ENCODE peak calls at places on chromosomes 4 and X, in four cellular contexts. O, U, W and R are unnamed samples.

GRCh38 chr4:129428454-129428853 is 332.5 kb downstream of the C4orf33 start:
- DNase-seq in O (no peak), U (no peak), W (no peak), R (no peak)

GRCh38 chrX:126237524-126237923 is 71.4 kb upstream of the DCAF12L2 start:
- DNase-seq in O (no peak), U (no peak), W (no peak), R (no peak)

GRCh38 chr4:102574317-102574716 is 73.2 kb downstream of the NFKB1 start:
- DNase-seq in O (peak; percentile 13), U (no peak), W (no peak), R (peak; percentile 25)

GRCh38 chrX:47179221-47179927 is 14.3 kb upstream of the UBA1 start:
- DNase-seq in O (no peak), U (no peak), W (peak; percentile 64), R (peak; percentile 23)

GRCh38 chrX:42797646-42798045 is 19.7 kb upstream of the PPP1R2C start:
- DNase-seq in O (no peak), U (no peak), W (peak; percentile 19), R (no peak)

GRCh38 chr4:108287834-108288413 is 119.2 kb upstream of the LEF1 start:
- DNase-seq in O (no peak), U (no peak), W (no peak), R (no peak)

GRCh38 chr4:93788712-93789111 is 39.8 kb upstream of the ATOH1 start:
- DNase-seq in O (no peak), U (no peak), W (peak; percentile 19), R (peak; percentile 4)

GRCh38 chr4:86685401-86685800 is 91.3 kb downstream of the PTPN13 start:
- DNase-seq in O (no peak), U (no peak), W (peak; percentile 23), R (peak; percentile 79)

GRCh38 chr4:140469806-140470733 is 28.0 kb downstream of the MGAT4D start:
- DNase-seq in O (no peak), U (no peak), W (peak; percentile 12), R (no peak)

GRCh38 chr4:154076921-154077320 is 288.0 kb upstream of the SFRP2 start:
- DNase-seq in O (no peak), U (no peak), W (peak; percentile 31), R (no peak)

GRCh38 chr4:88264338-88264737 is 20.0 kb downstream of the PPM1K start:
- DNase-seq in O (no peak), U (no peak), W (no peak), R (no peak)

GRCh38 chr4:105361021-105361420 is 112.8 kb downstream of the PPA2 start:
- DNase-seq in O (no peak), U (no peak), W (no peak), R (no peak)

GRCh38 chr4:155906554-155907247 is 3.2 kb downstream of the TDO2 start:
- DNase-seq in O (peak; percentile 94), U (no peak), W (peak; percentile 97), R (peak; percentile 97)

GRCh38 chr4:47031713-47032404 is 492 bp downstream of the GABRB1 start:
- DNase-seq in O (no peak), U (no peak), W (peak; percentile 5), R (no peak)

GRCh38 chr4:25903905-25904747 is 9.9 kb upstream of the SMIM20 start:
- DNase-seq in O (no peak), U (no peak), W (peak; percentile 20), R (no peak)

GRCh38 chrX:39899876-39900787 is 197.6 kb downstream of the BCOR start:
- DNase-seq in O (no peak), U (no peak), W (peak; percentile 18), R (no peak)

GRCh38 chr4:138400528-138400927 is 158.4 kb upstream of the SLC7A11 start:
- DNase-seq in O (no peak), U (no peak), W (no peak), R (no peak)

GRCh38 chr4:78644063-78644691 is 92.6 kb downstream of the ANXA3 start:
- DNase-seq in O (no peak), U (no peak), W (no peak), R (no peak)

GRCh38 chr4:101321481-101322042 is 25.8 kb downstream of the PPP3CA start:
- DNase-seq in O (no peak), U (no peak), W (no peak), R (peak; percentile 30)

GRCh38 chrX:122579521-122579920 is 604.6 kb upstream of the GRIA3 start:
- DNase-seq in O (no peak), U (no peak), W (peak; percentile 54), R (no peak)

GRCh38 chr4:79682801-79683217 is 274.8 kb upstream of the GK2 start:
- DNase-seq in O (no peak), U (no peak), W (no peak), R (no peak)

GRCh38 chr4:110165382-110166285 is 32.8 kb downstream of the ELOVL6 start:
- DNase-seq in O (no peak), U (no peak), W (peak; percentile 86), R (peak; percentile 59)

GRCh38 chr4:67468801-67469200 is 76.5 kb downstream of the CENPC start:
- DNase-seq in O (no peak), U (no peak), W (no peak), R (no peak)

GRCh38 chrX:142327182-142327581 is 122.1 kb upstream of the MAGEC2 start:
- DNase-seq in O (no peak), U (no peak), W (no peak), R (no peak)

GRCh38 chrX:82765806-82766205 is 742.3 kb upstream of the POU3F4 start:
- DNase-seq in O (no peak), U (no peak), W (no peak), R (no peak)

GRCh38 chr4:26729547-26729946 is 131.1 kb upstream of the STIM2 start:
- DNase-seq in O (no peak), U (no peak), W (no peak), R (no peak)

GRCh38 chr4:106344324-106344970 is 24.1 kb downstream of the GIMD1 start:
- DNase-seq in O (peak; percentile 10), U (no peak), W (peak; percentile 62), R (peak; percentile 67)

GRCh38 chrX:129694805-129695204 is 40.0 kb upstream of the APLN start:
- DNase-seq in O (no peak), U (no peak), W (no peak), R (no peak)

GRCh38 chr4:13970349-13970748 is 342.8 kb upstream of the BOD1L1 start:
- DNase-seq in O (no peak), U (no peak), W (peak; percentile 33), R (no peak)

GRCh38 chr4:147430111-147430510 is 50.8 kb upstream of the EDNRA start:
- DNase-seq in O (no peak), U (no peak), W (peak; percentile 50), R (no peak)

GRCh38 chrX:9897761-9898161 is 69.4 kb upstream of the CLDN34 start:
- DNase-seq in O (peak; percentile 88), U (no peak), W (peak; percentile 81), R (peak; percentile 18)

GRCh38 chr4:24771241-24771640 is 24.1 kb upstream of the SOD3 start:
- DNase-seq in O (no peak), U (no peak), W (no peak), R (peak; percentile 19)

GRCh38 chr4:89598602-89599001 is 238.4 kb downstream of the SNCA start:
- DNase-seq in O (peak; percentile 1), U (no peak), W (peak; percentile 41), R (peak; percentile 4)

GRCh38 chr4:32686123-32686522 is 1966.0 kb downstream of the PCDH7 start:
- DNase-seq in O (no peak), U (no peak), W (no peak), R (no peak)

GRCh38 chr4:153159016-153159415 is 45.2 kb upstream of the TRIM2 start:
- DNase-seq in O (no peak), U (no peak), W (no peak), R (no peak)

GRCh38 chr4:81688085-81688484 is 216.4 kb upstream of the RASGEF1B start:
- DNase-seq in O (no peak), U (no peak), W (peak; percentile 33), R (peak; percentile 8)
- TF ChIP-seq CTCF in O (no peak), U (no peak), W (no peak), R (peak; percentile 13)

GRCh38 chr4:8278009-8278395 is 8.4 kb downstream of the HTRA3 start:
- DNase-seq in O (no peak), U (no peak), W (peak; percentile 48), R (no peak)

GRCh38 chr4:8280158-8280875 is 10.8 kb downstream of the HTRA3 start:
- DNase-seq in O (no peak), U (no peak), W (no peak), R (no peak)

GRCh38 chr4:8279321-8280157 is 10.0 kb downstream of the HTRA3 start:
- DNase-seq in O (no peak), U (no peak), W (no peak), R (no peak)

GRCh38 chr4:8277356-8278008 is 7.9 kb downstream of the HTRA3 start:
- DNase-seq in O (no peak), U (no peak), W (no peak), R (no peak)

GRCh38 chr4:8278421-8279287 is 9.1 kb downstream of the HTRA3 start:
- DNase-seq in O (peak; percentile 85), U (no peak), W (peak; percentile 96), R (peak; percentile 88)
- H3K4me3 ChIP-seq in O (no peak overlapping the region), U (no peak overlapping the region), W (no peak overlapping the region), R (no peak overlapping the region)

GRCh38 chr4:124173892-124174291 is 538.6 kb downstream of the ANKRD50 start:
- DNase-seq in O (no peak), U (no peak), W (peak; percentile 21), R (no peak)

GRCh38 chr4:124179521-124180186 is 532.9 kb downstream of the ANKRD50 start:
- DNase-seq in O (no peak), U (no peak), W (no peak), R (peak; percentile 25)

GRCh38 chr4:124177647-124178425 is 534.7 kb downstream of the ANKRD50 start:
- DNase-seq in O (peak; percentile 55), U (no peak), W (peak; percentile 72), R (peak; percentile 84)

GRCh38 chr4:124181045-124181444 is 531.5 kb downstream of the ANKRD50 start:
- DNase-seq in O (no peak), U (no peak), W (peak; percentile 74), R (peak; percentile 29)

GRCh38 chr4:124178449-124179021 is 534.0 kb downstream of the ANKRD50 start:
- DNase-seq in O (no peak), U (no peak), W (peak; percentile 55), R (peak; percentile 81)
- TF ChIP-seq CTCF in O (no peak), U (no peak), W (no peak), R (no peak)

DNA sequence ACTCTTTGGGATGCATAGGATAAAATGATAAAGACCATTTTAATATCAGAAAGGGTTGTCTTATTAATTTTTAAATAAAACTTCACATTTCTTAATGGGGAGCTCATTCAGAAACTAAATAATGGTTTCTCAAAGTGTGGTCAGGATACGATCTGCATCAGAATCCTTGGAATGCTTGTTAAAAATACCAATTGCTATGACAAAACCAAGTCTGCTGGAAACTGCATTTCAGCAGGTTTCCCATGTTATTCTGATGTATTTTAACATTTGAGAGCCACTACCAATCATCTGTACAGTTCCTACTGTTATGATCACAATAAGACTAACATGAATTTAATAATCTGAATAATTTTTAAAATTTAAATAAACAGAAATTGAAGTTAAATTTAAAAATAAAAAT is 115.1 kb downstream of the SOWAHB start:
- DNase-seq in O (peak; percentile 45), U (no peak), W (peak; percentile 82), R (peak; percentile 80)
- H3K4me3 ChIP-seq in O (no peak overlapping the region), U (no peak overlapping the region), W (peak overlapping the region; percentile 29), R (peak overlapping the region; percentile 48)